ENCODE peak calls at places on chromosome 19, in six cellular contexts. A, T, Y, F, R and O are unnamed samples.

GRCh38 chr19:12668937-12669271 is 2.3 kb downstream of the WDR83 start:
- DNase-seq in A (peak), T (peak), Y (peak), F (no peak), R (peak), O (no peak)

GRCh38 chr19:38683393-38684077 is 36.1 kb downstream of the ACTN4 start:
- DNase-seq in A (peak), T (peak), Y (peak), F (no peak), R (no peak), O (no peak)

GRCh38 chr19:50708179-50708879 is 11.3 kb downstream of the SHANK1 start:
- DNase-seq in A (no peak), T (no peak), Y (no peak), F (no peak), R (no peak), O (no peak)

GRCh38 chr19:35462476-35462953 is 14.5 kb downstream of the FFAR2 start:
- DNase-seq in A (no peak), T (no peak), Y (no peak), F (peak), R (peak), O (peak)

GRCh38 chr19:54162241-54162805 is 2.8 kb upstream of the LENG1 start:
- DNase-seq in A (peak), T (peak), Y (peak), F (peak), R (peak), O (peak)

GRCh38 chr19:45976180-45976579 is 2.5 kb upstream of the NOVA2 start:
- DNase-seq in A (no peak), T (peak), Y (no peak), F (no peak), R (no peak), O (no peak)

GRCh38 chr19:12260236-12260635 is 34.4 kb downstream of the ZNF44 start:
- DNase-seq in A (no peak), T (no peak), Y (no peak), F (no peak), R (no peak), O (no peak)

GRCh38 chr19:46984077-46985010 is 35.3 kb upstream of the NPAS1 start:
- DNase-seq in A (peak), T (peak), Y (no peak), F (no peak), R (no peak), O (no peak)

GRCh38 chr19:57267294-57267693 is 13.0 kb upstream of the ZNF460 start:
- DNase-seq in A (no peak), T (peak), Y (no peak), F (no peak), R (no peak), O (no peak)

GRCh38 chr19:29840066-29840950 is 28.5 kb downstream of the CCNE1 start:
- DNase-seq in A (no peak), T (no peak), Y (no peak), F (no peak), R (no peak), O (no peak)

GRCh38 chr19:13962738-13963602 is 10.7 kb downstream of the DCAF15 start:
- DNase-seq in A (no peak), T (peak), Y (no peak), F (no peak), R (no peak), O (no peak)

GRCh38 chr19:5470264-5470671 is 15.1 kb downstream of the ZNRF4 start:
- DNase-seq in A (no peak), T (no peak), Y (no peak), F (no peak), R (no peak), O (no peak)

GRCh38 chr19:58562126-58563033 is 4.0 kb upstream of the UBE2M start:
- DNase-seq in A (peak), T (peak), Y (no peak), F (no peak), R (no peak), O (no peak)

GRCh38 chr19:50387868-50388245 is 3.7 kb downstream of the POLD1 start:
- DNase-seq in A (no peak), T (no peak), Y (no peak), F (no peak), R (no peak), O (no peak)

GRCh38 chr19:18287836-18288772 is 6.7 kb upstream of the JUND start:
- DNase-seq in A (no peak), T (peak), Y (no peak), F (no peak), R (no peak), O (no peak)

GRCh38 chr19:49609499-49610092 is 18.6 kb downstream of the PRR12 start:
- DNase-seq in A (no peak), T (no peak), Y (no peak), F (no peak), R (no peak), O (no peak)

DNA sequence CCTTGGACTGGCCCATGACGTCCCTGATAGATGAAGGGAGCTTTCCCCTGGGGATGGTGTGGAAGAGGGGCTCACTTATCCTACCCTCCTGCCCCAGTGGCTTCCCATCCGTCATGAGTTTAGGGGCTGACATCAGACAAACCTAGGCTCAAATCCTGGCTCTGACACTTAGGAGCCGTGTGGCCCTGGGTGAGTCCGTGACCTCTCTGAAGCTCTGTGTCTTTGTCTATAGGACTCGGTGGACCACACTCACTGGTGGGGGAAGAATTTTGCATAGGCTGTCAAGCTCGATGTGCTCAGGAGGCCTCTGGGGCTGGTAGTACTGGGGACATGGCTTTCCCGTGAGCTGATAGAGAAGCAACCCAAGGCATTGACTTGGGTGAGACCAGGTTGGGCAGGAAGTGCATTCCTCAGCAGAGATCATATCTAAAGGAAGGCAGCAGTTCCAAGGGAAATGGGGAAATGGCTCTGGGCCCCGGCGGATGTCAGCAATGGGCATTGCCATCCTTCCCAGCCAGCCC is 17.4 kb upstream of the AP1M2 start:
- DNase-seq in A (no peak), T (no peak), Y (no peak), F (peak), R (no peak), O (no peak)
- H3K4me3 ChIP-seq in A (no peak), T (no peak), Y (no peak), F (peak), R (peak), O (no peak)

GRCh38 chr19:16373079-16373478 is 48.5 kb downstream of the KLF2 start:
- DNase-seq in A (no peak), T (no peak), Y (no peak), F (no peak), R (no peak), O (no peak)

GRCh38 chr19:16373539-16373938 is 48.9 kb downstream of the KLF2 start:
- DNase-seq in A (peak), T (peak), Y (no peak), F (no peak), R (no peak), O (no peak)

GRCh38 chr19:16370671-16371391 is 46.2 kb downstream of the KLF2 start:
- DNase-seq in A (no peak), T (no peak), Y (no peak), F (peak), R (peak), O (peak)

GRCh38 chr19:16371540-16371986 is 46.9 kb downstream of the KLF2 start:
- DNase-seq in A (no peak), T (no peak), Y (no peak), F (peak), R (peak), O (peak)

GRCh38 chr19:16372065-16372915 is 47.7 kb downstream of the KLF2 start:
- DNase-seq in A (no peak), T (no peak), Y (no peak), F (no peak), R (peak), O (no peak)
- H3K4me3 ChIP-seq in A (no peak), T (no peak), Y (no peak), F (peak), R (peak), O (peak)

GRCh38 chr19:55832676-55833075 is 877 bp upstream of the NLRP11 start:
- DNase-seq in A (no peak), T (no peak), Y (no peak), F (peak), R (no peak), O (no peak)

GRCh38 chr19:55830656-55831055 is 1.1 kb downstream of the NLRP11 start:
- DNase-seq in A (no peak), T (no peak), Y (no peak), F (peak), R (no peak), O (no peak)

GRCh38 chr19:55836340-55836739 is at the start of gene NLRP4:
- DNase-seq in A (no peak), T (no peak), Y (no peak), F (no peak), R (no peak), O (no peak)

GRCh38 chr19:55831846-55832245 is at the start of gene NLRP11:
- DNase-seq in A (no peak), T (no peak), Y (no peak), F (peak), R (no peak), O (no peak)
- H3K4me3 ChIP-seq in A (no peak), T (no peak), Y (no peak), F (peak), R (no peak), O (no peak)

DNA sequence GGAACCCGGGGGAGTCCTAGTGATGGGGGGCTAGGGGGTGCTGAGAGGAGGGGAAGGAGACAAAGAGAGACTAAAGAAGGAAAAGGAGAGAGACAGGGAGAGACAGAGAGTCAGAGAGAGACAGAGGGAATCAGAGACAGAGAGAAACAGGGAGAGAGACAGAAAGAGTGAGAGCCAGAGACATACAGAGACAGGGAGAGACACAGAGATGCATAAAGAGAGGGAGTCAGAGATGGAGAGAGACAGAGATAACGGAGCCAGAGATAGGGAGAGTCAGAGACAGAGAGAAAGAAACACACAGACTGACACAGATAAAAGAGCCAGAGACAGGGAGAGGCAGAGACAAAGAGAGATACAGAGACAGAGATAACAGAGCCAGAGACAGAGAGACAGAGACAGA is 1.5 kb upstream of the TNFSF9 start:
- DNase-seq in A (no peak), T (no peak), Y (no peak), F (no peak), R (no peak), O (no peak)
- H3K4me3 ChIP-seq in A (no peak), T (no peak), Y (no peak), F (peak), R (no peak), O (no peak)

DNA sequence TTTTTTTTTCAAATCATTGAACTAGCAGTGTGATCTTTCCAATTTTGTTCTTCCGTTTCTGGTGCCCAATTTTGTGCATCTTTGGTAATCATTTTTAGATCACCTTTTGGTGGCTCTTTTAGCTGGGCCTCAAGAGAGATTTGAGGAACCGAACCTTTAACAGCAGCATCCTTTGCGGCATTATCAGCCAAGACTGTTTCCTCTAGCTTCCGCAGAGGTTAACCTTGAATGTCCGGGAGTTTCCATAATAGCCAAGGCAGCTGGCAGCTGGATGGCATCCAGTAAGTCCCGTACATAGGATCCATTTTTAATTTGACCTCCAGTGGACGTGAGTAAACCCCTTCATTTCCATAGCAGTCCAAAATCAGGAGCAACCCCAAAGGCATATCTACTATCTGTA is 9.6 kb downstream of the IRGC start:
- DNase-seq in A (no peak), T (no peak), Y (no peak), F (peak), R (no peak), O (no peak)
- H3K4me3 ChIP-seq in A (no peak), T (no peak), Y (no peak), F (no peak), R (no peak), O (no peak)